ENCODE peak calls at places on chromosome 15, in six cellular contexts. C is A549, K is sigmoid colon, J is GM12878, Z is H1, X is tibial nerve. S is an unnamed sample.

GRCh38 chr15:94582368-94582767 is 351.0 kb downstream of the MCTP2 start:
- DNase-seq in Z (peak), K (peak), C (no peak), X (no peak), J (peak), S (no peak)

GRCh38 chr15:100464895-100465294 is 63.9 kb downstream of the CERS3 start:
- DNase-seq in Z (no peak), X (no peak), K (no peak), C (no peak), J (no peak), S (no peak)

GRCh38 chr15:90015749-90016148 is 14.6 kb downstream of the ZNF710 start:
- DNase-seq in C (no peak), X (no peak), Z (no peak), K (peak), J (no peak), S (no peak)

GRCh38 chr15:86609275-86609674 is 529.6 kb downstream of the AGBL1 start:
- DNase-seq in K (no peak), X (no peak), J (no peak), C (no peak), Z (no peak), S (no peak)

GRCh38 chr15:39144051-39144450 is 436.8 kb upstream of the THBS1 start:
- DNase-seq in X (no peak), J (no peak), K (no peak), C (no peak), Z (no peak), S (no peak)

GRCh38 chr15:57560976-57561711 is 30.6 kb upstream of the MYZAP start:
- DNase-seq in Z (no peak), K (peak), C (peak), J (peak), X (no peak), S (peak)

GRCh38 chr15:73650387-73651126 is 17.4 kb upstream of the NPTN start:
- DNase-seq in J (no peak), K (no peak), X (no peak), Z (no peak), C (no peak), S (no peak)

GRCh38 chr15:85756411-85757072 is 38.2 kb downstream of the KLHL25 start:
- DNase-seq in C (no peak), J (no peak), X (peak), Z (no peak), K (peak), S (peak)

GRCh38 chr15:51232581-51232980 is 105.8 kb downstream of the CYP19A1 start:
- DNase-seq in C (no peak), X (no peak), Z (no peak), J (no peak), K (no peak), S (no peak)

GRCh38 chr15:56102401-56102800 is 109.0 kb upstream of the NEDD4 start:
- DNase-seq in C (no peak), J (no peak), Z (no peak), K (no peak), X (no peak), S (no peak)

GRCh38 chr15:32100286-32100685 is 70.0 kb downstream of the CHRNA7 start:
- DNase-seq in K (no peak), X (no peak), J (peak), Z (no peak), C (no peak), S (no peak)

GRCh38 chr15:71128939-71129562 is 13.8 kb downstream of the THSD4 start:
- DNase-seq in Z (no peak), C (no peak), J (no peak), K (no peak), X (no peak), S (no peak)

GRCh38 chr15:96359371-96359771 is 28.9 kb downstream of the NR2F2 start:
- DNase-seq in K (no peak), X (no peak), J (no peak), C (no peak), Z (no peak), S (no peak)

GRCh38 chr15:100211855-100212850 is 129.6 kb downstream of the ADAMTS17 start:
- DNase-seq in C (no peak), X (no peak), J (no peak), Z (no peak), K (no peak), S (no peak)

GRCh38 chr15:85019815-85020590 is 38.3 kb downstream of the PDE8A start:
- DNase-seq in X (no peak), C (no peak), Z (no peak), J (peak), K (no peak), S (no peak)

GRCh38 chr15:23648920-23649515 is 1.4 kb upstream of the MAGEL2 start:
- DNase-seq in J (no peak), C (peak), Z (no peak), X (no peak), K (no peak), S (peak)

GRCh38 chr15:73564255-73564654 is 68.9 kb downstream of the NPTN start:
- DNase-seq in C (no peak), K (no peak), Z (no peak), X (no peak), J (no peak), S (no peak)

GRCh38 chr15:54256190-54256589 is 277.9 kb downstream of the UNC13C start:
- DNase-seq in X (no peak), J (no peak), K (no peak), Z (no peak), C (no peak), S (no peak)

GRCh38 chr15:22979069-22979698 is 984 bp downstream of the CYFIP1 start:
- DNase-seq in J (no peak), C (peak), K (peak), Z (no peak), X (no peak), S (peak)

GRCh38 chr15:78216276-78217229 is 17.8 kb downstream of the ACSBG1 start:
- DNase-seq in Z (no peak), X (no peak), C (peak), J (no peak), K (peak), S (no peak)

GRCh38 chr15:78308422-78309021 is 9.1 kb upstream of the SKIC8 start:
- DNase-seq in Z (peak), C (peak), K (peak), J (no peak), X (peak), S (peak)

GRCh38 chr15:101501703-101502373 is 12.3 kb upstream of the PCSK6 start:
- DNase-seq in Z (peak), K (no peak), X (no peak), C (peak), J (no peak), S (peak)

GRCh38 chr15:71251548-71252035 is 136.3 kb downstream of the THSD4 start:
- DNase-seq in K (no peak), Z (no peak), X (no peak), C (peak), J (no peak), S (no peak)

GRCh38 chr15:25173241-25174028 is 218.6 kb downstream of the SNRPN start:
- DNase-seq in Z (no peak), K (no peak), J (no peak), X (no peak), C (no peak), S (no peak)

GRCh38 chr15:36897834-36898233 is 202.5 kb downstream of the MEIS2 start:
- DNase-seq in J (no peak), C (no peak), X (no peak), Z (no peak), K (no peak), S (no peak)

GRCh38 chr15:31070867-31071266 is 30.7 kb downstream of the TRPM1 start:
- DNase-seq in Z (no peak), X (no peak), K (no peak), J (no peak), C (no peak), S (no peak)

GRCh38 chr15:101204744-101205535 is 46.9 kb downstream of the CHSY1 start:
- DNase-seq in K (no peak), C (no peak), J (no peak), Z (no peak), X (no peak), S (no peak)

GRCh38 chr15:48898083-48898482 is 20.1 kb downstream of the EID1 start:
- DNase-seq in C (no peak), J (no peak), Z (no peak), X (no peak), K (no peak), S (no peak)

GRCh38 chr15:90864507-90864906 is 3.9 kb upstream of the FURIN start:
- DNase-seq in K (no peak), J (no peak), X (no peak), C (no peak), Z (no peak), S (no peak)

GRCh38 chr15:48005921-48006541 is 114.8 kb upstream of the SLC24A5 start:
- DNase-seq in K (no peak), X (peak), C (no peak), Z (no peak), J (no peak), S (peak)

GRCh38 chr15:92903956-92904831 is 4.1 kb downstream of the CHD2 start:
- DNase-seq in Z (peak), X (peak), C (peak), J (peak), K (peak), S (peak)

GRCh38 chr15:31489801-31490646 is 163.4 kb downstream of the KLF13 start:
- DNase-seq in C (peak), X (no peak), Z (no peak), K (peak), J (no peak), S (no peak)

GRCh38 chr15:72967397-72967796 is 84.9 kb upstream of the NEO1 start:
- DNase-seq in K (no peak), J (no peak), C (no peak), Z (no peak), X (no peak), S (no peak)

GRCh38 chr15:26891448-26891881 is 24.6 kb downstream of the GABRA5 start:
- DNase-seq in J (no peak), K (no peak), C (peak), Z (peak), X (no peak), S (peak)

GRCh38 chr15:96345560-96346389 is 15.3 kb downstream of the NR2F2 start:
- DNase-seq in J (no peak), Z (no peak), X (peak), K (peak), C (peak), S (peak)

GRCh38 chr15:34109775-34110663 is 8.1 kb downstream of the PGBD4 start:
- DNase-seq in J (no peak), X (no peak), K (no peak), Z (no peak), C (peak), S (no peak)

DNA sequence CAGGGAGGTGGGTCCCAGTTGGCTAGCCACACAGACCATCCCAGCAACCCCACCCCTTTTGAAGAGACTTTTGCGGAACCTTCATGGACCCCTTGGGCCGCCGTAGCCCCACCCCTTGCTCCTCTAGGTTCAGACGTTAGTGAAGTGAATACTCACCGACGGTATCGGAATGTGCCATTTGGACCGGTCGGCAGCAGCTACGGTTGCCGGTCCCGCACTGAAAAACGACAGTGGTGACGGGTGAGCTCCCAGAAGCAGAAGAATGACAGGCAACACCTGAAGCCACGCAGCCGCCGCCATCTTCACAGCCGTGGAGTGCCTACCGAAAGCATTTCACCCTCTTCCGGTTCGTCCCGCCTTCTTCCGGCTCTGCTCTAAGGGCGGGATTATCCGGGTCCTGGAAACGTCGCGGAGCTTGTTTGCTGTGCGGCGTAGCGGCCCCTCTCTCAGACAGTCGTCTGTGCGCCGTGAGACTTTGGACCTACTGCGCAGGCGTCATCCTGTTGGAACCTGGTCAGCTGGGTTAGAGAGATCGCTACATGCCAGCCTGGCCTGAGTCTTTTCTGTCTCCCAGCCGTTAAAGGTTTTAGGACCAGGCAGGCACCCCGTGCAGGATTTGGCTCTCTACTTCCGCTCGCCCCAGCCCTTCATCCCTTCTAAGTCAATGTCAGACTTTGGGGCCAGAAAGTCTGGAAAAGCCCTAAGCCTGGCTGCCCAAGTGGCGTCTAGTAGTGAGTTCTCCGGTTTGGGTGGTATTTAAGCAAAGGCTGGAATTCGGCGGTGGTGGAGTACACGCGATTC is at the start of the genes GANC and TMEM87A:
- DNase-seq in C (peak), X (peak), K (peak), Z (peak), J (peak), S (peak)
- TF ChIP-seq POLR2A in C (peak), X (peak), K (peak), Z (peak), J (peak), S (peak)

GRCh38 chr15:67501177-67501835 is 19.6 kb upstream of the C15orf61 start:
- DNase-seq in X (no peak), Z (no peak), K (no peak), C (no peak), J (no peak), S (no peak)
- TF ChIP-seq EP300 in X (no peak), Z (no peak), K (no peak), C (no peak), J (no peak), S (no peak)

GRCh38 chr15:88847144-88847543 is 43.9 kb downstream of the ACAN start:
- DNase-seq in K (no peak), J (no peak), X (no peak), C (no peak), Z (no peak), S (no peak)
- H3K27ac ChIP-seq in K (no peak), J (no peak), X (no peak), C (no peak), Z (no peak), S (no peak)

GRCh38 chr15:60370105-60370803 is 27.5 kb downstream of the ANXA2 start:
- DNase-seq in X (no peak), Z (no peak), K (no peak), C (no peak), J (no peak), S (no peak)
- TF ChIP-seq POLR2A in X (no peak), Z (no peak), K (no peak), C (no peak), J (no peak), S (no peak)

GRCh38 chr15:65752151-65752700 is 39.9 kb downstream of the DENND4A start:
- DNase-seq in J (no peak), C (no peak), X (no peak), Z (no peak), K (no peak), S (no peak)
- TF ChIP-seq EP300 in J (no peak), C (no peak), X (no peak), Z (no peak), K (no peak), S (no peak)

DNA sequence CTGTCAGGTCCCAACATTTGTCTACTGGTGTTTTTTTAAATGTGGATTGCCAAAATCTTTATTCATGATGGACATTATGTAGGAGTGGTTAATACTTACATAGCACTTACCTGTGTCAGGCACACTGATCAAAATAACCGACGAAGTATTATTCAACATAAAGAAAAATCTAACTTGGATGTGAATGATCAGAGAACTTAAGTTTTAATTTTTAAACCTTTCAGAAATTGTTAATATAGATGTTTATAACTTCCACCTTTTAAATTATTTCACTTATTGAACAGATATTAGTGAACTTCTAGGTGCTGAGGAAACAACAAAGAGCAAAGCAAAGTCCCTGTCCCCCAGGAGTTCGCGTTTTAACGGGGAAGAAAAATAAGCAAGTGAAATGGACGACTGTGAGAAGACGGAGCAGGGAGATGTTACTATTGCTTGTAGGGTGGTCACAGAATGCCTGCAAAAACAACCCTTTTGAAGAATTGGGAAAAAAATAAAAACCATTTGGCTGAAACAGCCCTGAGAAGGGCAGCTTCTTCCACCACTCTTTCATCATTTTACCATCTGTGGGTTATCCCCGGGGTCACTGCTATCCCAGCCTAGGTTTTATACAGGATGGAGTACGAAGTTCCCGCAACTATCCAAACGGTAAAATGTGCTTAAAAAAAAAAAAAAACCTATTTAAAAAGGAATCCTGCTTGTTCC is 912 bp upstream of the APH1B start:
- DNase-seq in C (no peak), X (no peak), J (no peak), K (no peak), Z (no peak), S (no peak)
- H3K27ac ChIP-seq in C (peak), X (peak), J (peak), K (peak), Z (no peak), S (peak)

GRCh38 chr15:45402955-45403892 is 24.9 kb upstream of the GATM start:
- DNase-seq in Z (no peak), J (no peak), C (peak), K (peak), X (no peak), S (no peak)

GRCh38 chr15:45399381-45400212 is 21.3 kb upstream of the GATM start:
- DNase-seq in C (peak), J (no peak), K (no peak), X (no peak), Z (no peak), S (no peak)

GRCh38 chr15:45397116-45397665 is 18.8 kb upstream of the GATM start:
- DNase-seq in J (no peak), X (no peak), Z (no peak), K (no peak), C (no peak), S (no peak)

GRCh38 chr15:45401665-45402161 is 23.4 kb upstream of the GATM start:
- DNase-seq in Z (no peak), X (no peak), J (no peak), C (no peak), K (no peak), S (no peak)

GRCh38 chr15:45402162-45402954 is 24.0 kb upstream of the GATM start:
- DNase-seq in C (peak), J (peak), X (peak), K (peak), Z (peak), S (peak)
- TF ChIP-seq POLR2A in C (peak), J (peak), X (peak), K (peak), Z (no peak), S (peak)

S was measured in ovary.